ENCODE peak calls at places on chromosomes 1 and 21, in seven cellular contexts. V is DMS79 treated with DMSO at 0.1 percent for 48 hours; I is CD8-positive, alpha-beta T cell; C is iPS-NIHi11; E is NCI-H1092; U is HFF-Myc; T is ELF-1. F is an unnamed sample.

GRCh38 chr1:29196863-29197589 is 15.3 kb upstream of the SRSF4 start:
- DNase-seq in I (no peak), V (no peak), C (no peak), T (peak), U (peak), E (no peak), F (peak)

GRCh38 chr1:53781654-53782053 is 42.7 kb upstream of the GLIS1 start:
- DNase-seq in T (no peak), V (no peak), C (no peak), I (no peak), U (no peak), E (no peak), F (no peak)

GRCh38 chr1:115838805-115839705 is 1.9 kb downstream of the NHLH2 start:
- DNase-seq in U (peak), V (peak), I (no peak), T (peak), E (no peak), C (peak), F (peak)

GRCh38 chr1:174297351-174297750 is 138.0 kb downstream of the RABGAP1L start:
- DNase-seq in V (no peak), U (no peak), I (no peak), C (peak), E (no peak), T (no peak), F (peak)

GRCh38 chr1:92218559-92218958 is 844 bp downstream of the C1orf146 start:
- DNase-seq in C (peak), U (no peak), T (no peak), I (no peak), E (no peak), V (no peak), F (no peak)

GRCh38 chr1:182764029-182764768 is 25.4 kb upstream of the NPL start:
- DNase-seq in T (no peak), C (no peak), I (no peak), V (peak), E (no peak), U (no peak), F (no peak)

GRCh38 chr1:31985430-31985829 is 28.2 kb upstream of the KHDRBS1 start:
- DNase-seq in E (peak), I (no peak), T (no peak), U (no peak), C (no peak), V (peak), F (no peak)

GRCh38 chr1:164343189-164343588 is 215.8 kb upstream of the PBX1 start:
- DNase-seq in T (no peak), C (no peak), E (no peak), U (no peak), I (no peak), V (no peak), F (no peak)

GRCh38 chr1:76074321-76075187 is at the start of gene ST6GALNAC3:
- DNase-seq in U (no peak), C (peak), V (peak), T (peak), I (peak), E (peak), F (peak)

GRCh38 chr1:78617615-78618026 is 2.6 kb upstream of the IFI44L start:
- DNase-seq in C (peak), I (peak), T (peak), E (peak), U (peak), V (peak), F (peak)

GRCh38 chr1:31671556-31672201 is 27.0 kb upstream of the PEF1 start:
- DNase-seq in I (no peak), V (no peak), U (no peak), E (no peak), C (no peak), T (no peak), F (no peak)

GRCh38 chr21:44751799-44752636 is 40.6 kb upstream of the TSPEAR start:
- DNase-seq in E (no peak), T (no peak), I (no peak), C (no peak), U (no peak), V (no peak), F (no peak)

GRCh38 chr1:81802601-81803422 is 2.1 kb downstream of the ADGRL2 start:
- DNase-seq in U (no peak), E (peak), C (peak), V (peak), I (no peak), T (peak), F (peak)

GRCh38 chr21:32741336-32741735 is 13.5 kb upstream of the SYNJ1 start:
- DNase-seq in V (no peak), C (no peak), U (no peak), T (peak), E (no peak), I (no peak), F (no peak)

GRCh38 chr1:160376525-160377131 is 9.8 kb downstream of the NHLH1 start:
- DNase-seq in I (no peak), E (peak), C (peak), T (peak), V (peak), U (peak), F (peak)

GRCh38 chr1:172278478-172278877 is 142.0 kb upstream of the C1orf105 start:
- DNase-seq in C (peak), T (peak), I (no peak), E (no peak), U (no peak), V (no peak), F (peak)

GRCh38 chr1:33342041-33342723 is 21.3 kb upstream of the A3GALT2 start:
- DNase-seq in E (peak), C (peak), V (peak), T (peak), I (no peak), U (peak), F (peak)

GRCh38 chr1:44907909-44908308 is 64.9 kb upstream of the PTCH2 start:
- DNase-seq in I (no peak), C (no peak), V (no peak), E (no peak), U (no peak), T (no peak), F (no peak)

GRCh38 chr21:16571594-16571993 is 841.8 kb downstream of the USP25 start:
- DNase-seq in E (no peak), V (no peak), T (no peak), C (no peak), I (no peak), U (no peak), F (no peak)

GRCh38 chr1:100456880-100457279 is 81.1 kb upstream of the GPR88 start:
- DNase-seq in U (no peak), T (no peak), E (no peak), C (no peak), I (no peak), V (no peak), F (peak)

GRCh38 chr1:205510308-205510950 is 6.0 kb downstream of the CDK18 start:
- DNase-seq in E (peak), U (no peak), I (no peak), T (no peak), V (no peak), C (no peak), F (no peak)

GRCh38 chr21:25735895-25736597 is 1.3 kb downstream of the GABPA start:
- DNase-seq in I (no peak), U (no peak), E (no peak), C (no peak), T (no peak), V (peak), F (peak)

GRCh38 chr1:190436615-190437014 is 41.0 kb downstream of the BRINP3 start:
- DNase-seq in T (no peak), C (no peak), E (peak), I (no peak), V (no peak), U (peak), F (peak)

GRCh38 chr1:216270086-216270773 is 153.0 kb downstream of the USH2A start:
- DNase-seq in V (no peak), I (no peak), T (no peak), C (no peak), U (no peak), E (no peak), F (no peak)

GRCh38 chr1:196608401-196609113 is at the start of gene KCNT2:
- DNase-seq in C (peak), V (no peak), T (peak), U (peak), I (no peak), E (peak), F (peak)

GRCh38 chr1:185112343-185112742 is 44.4 kb downstream of the TRMT1L start:
- DNase-seq in I (no peak), V (no peak), C (no peak), T (no peak), E (no peak), U (no peak), F (no peak)

GRCh38 chr1:22056921-22057320 is 4.4 kb downstream of the CDC42 start:
- DNase-seq in E (no peak), C (no peak), I (peak), U (no peak), V (no peak), T (no peak), F (no peak)